ENCODE peak calls at places on chromosomes 1 and 21, in eight cellular contexts. N, Z, M, B, D, F, K and S are unnamed samples.

GRCh38 chr1:101183388-101183699 is 53.5 kb upstream of the S1PR1 start:
- DNase-seq in F (no peak), D (no peak), N (no peak), Z (no peak), K (no peak), B (no peak), M (no peak), S (no peak)

GRCh38 chr1:10832703-10833102 is 36.3 kb upstream of the CASZ1 start:
- DNase-seq in B (no peak), D (no peak), N (no peak), M (no peak), K (no peak), F (no peak), Z (no peak), S (no peak)

GRCh38 chr1:69915347-69915746 is 290.0 kb downstream of the LRRC40 start:
- DNase-seq in D (no peak), M (peak; percentile 48), Z (no peak), B (no peak), F (no peak), N (no peak), K (no peak), S (no peak)

GRCh38 chr1:109193653-109194590 is 19.8 kb upstream of the SARS1 start:
- DNase-seq in Z (peak; percentile 20), D (peak; percentile 47), N (no peak), M (peak; percentile 51), B (peak; percentile 59), K (peak; percentile 70), F (peak; percentile 38), S (peak; percentile 69)

GRCh38 chr1:181804989-181805388 is 256.5 kb downstream of the ZNF648 start:
- DNase-seq in K (no peak), F (no peak), D (no peak), N (no peak), Z (no peak), B (no peak), M (no peak), S (no peak)

GRCh38 chr1:11691302-11691914 is at the start of gene DRAXIN:
- DNase-seq in D (peak; percentile 90), Z (no peak), N (no peak), K (no peak), B (peak; percentile 60), F (peak; percentile 93), M (peak; percentile 24), S (peak; percentile 89)

GRCh38 chr1:21910528-21911204 is 26.4 kb downstream of the HSPG2 start:
- DNase-seq in M (no peak), F (no peak), B (no peak), N (no peak), K (no peak), D (no peak), Z (no peak), S (no peak)

GRCh38 chr1:214022229-214022791 is 34.5 kb downstream of the PROX1 start:
- DNase-seq in K (no peak), F (no peak), D (no peak), B (no peak), N (no peak), M (no peak), Z (no peak), S (no peak)

GRCh38 chr1:23013657-23014056 is 2.0 kb downstream of the TEX46 start:
- DNase-seq in D (peak; percentile 72), K (peak; percentile 43), Z (no peak), B (no peak), M (no peak), F (no peak), N (no peak), S (peak; percentile 65)

GRCh38 chr1:159911668-159912067 is 11.7 kb upstream of the CFAP45 start:
- DNase-seq in M (no peak), B (no peak), K (no peak), Z (no peak), D (no peak), F (no peak), N (no peak), S (no peak)

GRCh38 chr1:174364996-174365760 is 82.6 kb upstream of the GPR52 start:
- DNase-seq in D (no peak), Z (peak; percentile 3), F (no peak), K (no peak), M (no peak), B (no peak), N (no peak), S (no peak)

GRCh38 chr1:204670152-204670927 is 15.2 kb downstream of the LRRN2 start:
- DNase-seq in N (no peak), K (no peak), D (no peak), M (peak; percentile 82), B (peak; percentile 39), Z (no peak), F (no peak), S (no peak)

GRCh38 chr1:16156848-16157495 is 1.1 kb upstream of the EPHA2 start:
- DNase-seq in K (no peak), B (peak; percentile 51), M (peak; percentile 63), Z (no peak), D (no peak), N (no peak), F (no peak), S (no peak)

GRCh38 chr1:40049745-40050144 is 9.2 kb downstream of the CAP1 start:
- DNase-seq in N (no peak), Z (no peak), D (no peak), B (no peak), M (peak; percentile 34), K (no peak), F (no peak), S (no peak)

GRCh38 chr1:112540395-112540794 is 31.6 kb downstream of the WNT2B start:
- DNase-seq in B (no peak), D (no peak), F (no peak), K (no peak), N (no peak), Z (no peak), M (peak; percentile 70), S (no peak)

GRCh38 chr1:210335001-210335400 is 6.3 kb downstream of the HHAT start:
- DNase-seq in N (no peak), M (no peak), F (no peak), K (no peak), D (no peak), Z (no peak), B (no peak), S (no peak)

GRCh38 chr1:10046356-10047085 is 13.8 kb downstream of the UBE4B start:
- DNase-seq in N (no peak), B (no peak), M (peak; percentile 56), K (no peak), Z (no peak), D (peak; percentile 6), F (no peak), S (no peak)

GRCh38 chr1:240611619-240612490 is at the start of gene GREM2:
- DNase-seq in M (peak; percentile 94), K (no peak), N (no peak), B (peak; percentile 74), Z (peak; percentile 89), F (peak; percentile 78), D (peak; percentile 85), S (peak; percentile 82)

GRCh38 chr1:28895896-28896608 is 18.3 kb upstream of the EPB41 start:
- DNase-seq in D (no peak), K (no peak), M (peak; percentile 67), B (no peak), N (no peak), Z (no peak), F (no peak), S (no peak)

GRCh38 chr1:209257021-209257420 is 326.5 kb upstream of the CAMK1G start:
- DNase-seq in F (no peak), B (no peak), D (no peak), M (no peak), N (no peak), K (no peak), Z (no peak), S (no peak)

GRCh38 chr1:220371324-220371723 is 99.1 kb upstream of the RAB3GAP2 start:
- DNase-seq in N (peak; percentile 10), Z (no peak), B (peak; percentile 20), M (no peak), F (no peak), D (peak; percentile 19), K (peak; percentile 2), S (peak; percentile 79)

GRCh38 chr21:20645344-20645743 is 352.9 kb upstream of the NCAM2 start:
- DNase-seq in M (no peak), D (no peak), B (no peak), N (no peak), F (no peak), K (no peak), Z (no peak), S (no peak)

GRCh38 chr1:3567405-3567804 is 43.9 kb downstream of the MEGF6 start:
- DNase-seq in M (no peak), F (no peak), D (no peak), N (no peak), K (no peak), B (no peak), Z (no peak), S (no peak)
- H3K27ac ChIP-seq in M (no peak overlapping the region), F (no peak overlapping the region), D (no peak overlapping the region), N (no peak overlapping the region), K (no peak overlapping the region), B (no peak overlapping the region), Z (no peak overlapping the region), S (no peak overlapping the region)

DNA sequence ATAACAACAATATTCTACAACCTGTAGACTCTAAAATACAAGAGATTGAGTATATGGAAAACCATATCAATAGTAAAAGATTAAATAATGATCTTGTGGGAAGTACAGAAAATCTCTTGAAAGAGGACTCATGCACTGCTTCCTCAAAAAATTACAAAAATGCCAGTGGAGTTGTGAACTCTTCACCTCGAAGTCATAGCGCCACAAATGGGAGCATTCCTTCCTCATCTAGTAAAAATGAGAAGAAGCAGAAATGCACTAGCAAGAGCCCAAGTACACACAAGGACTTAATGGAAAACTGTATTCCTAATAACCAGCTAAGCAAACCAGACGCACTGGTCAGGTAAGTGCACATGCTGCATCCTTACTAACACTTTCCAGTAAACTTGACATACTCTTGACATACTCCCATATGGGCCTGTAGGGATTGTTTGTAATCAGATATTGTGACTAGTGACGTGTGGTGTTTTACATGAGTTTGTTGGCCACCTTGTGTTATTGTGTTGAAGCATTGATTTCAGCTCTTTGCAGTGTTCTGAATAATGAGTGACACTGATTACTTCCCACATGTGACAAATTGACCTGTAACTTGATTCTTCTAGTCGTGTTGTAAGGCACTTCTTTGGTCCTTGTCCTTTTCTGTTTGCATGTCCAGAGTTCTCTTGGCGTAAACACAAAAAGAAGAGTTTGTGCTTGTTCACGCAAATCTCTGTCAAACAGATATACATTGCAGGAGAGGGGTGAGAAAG is 28.0 kb downstream of the MACO1 start:
- DNase-seq in B (no peak), N (no peak), M (no peak), F (no peak), Z (no peak), K (no peak), D (no peak), S (no peak)
- TF ChIP-seq EZH2phosphoT487 in B (no peak), N (no peak), M (no peak), F (no peak), Z (no peak), K (no peak), D (no peak), S (no peak)

GRCh38 chr1:234617135-234617985 is 7.4 kb upstream of the IRF2BP2 start:
- DNase-seq in Z (no peak), N (no peak), M (peak; percentile 71), F (no peak), B (no peak), D (no peak), K (no peak), S (peak; percentile 43)
- H3K27ac ChIP-seq in Z (no peak overlapping the region), N (no peak overlapping the region), M (peak overlapping the region; percentile 96), F (peak overlapping the region; percentile 84), B (peak overlapping the region; percentile 92), D (no peak overlapping the region), K (no peak overlapping the region), S (no peak overlapping the region)

DNA sequence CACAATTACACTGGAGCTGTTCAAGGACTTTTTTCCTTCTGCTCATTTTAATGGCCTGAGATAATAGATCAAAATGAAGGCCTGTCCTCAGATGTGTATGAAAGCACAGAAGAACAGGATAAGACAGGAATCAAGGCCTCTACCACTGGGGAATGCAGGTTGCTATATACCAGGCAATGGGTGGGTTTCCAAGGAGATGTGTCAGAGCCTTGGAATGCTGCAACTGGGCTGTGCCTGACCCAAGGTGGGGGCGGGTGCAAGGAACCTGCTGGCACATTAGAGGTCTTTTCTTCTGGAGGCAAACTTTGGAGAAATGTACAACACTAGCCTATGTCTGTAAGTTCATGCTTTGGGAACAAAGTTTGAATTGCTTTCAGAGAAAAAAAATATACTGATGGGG is 21.7 kb upstream of the LAMC2 start:
- DNase-seq in Z (no peak), K (no peak), D (no peak), F (no peak), B (peak; percentile 60), N (peak; percentile 79), M (peak; percentile 64), S (peak; percentile 78)
- TF ChIP-seq EZH2phosphoT487 in Z (no peak), K (no peak), D (no peak), F (no peak), B (no peak), N (no peak), M (no peak), S (no peak)